ENCODE peak calls at places on chromosomes 3 and 15, in seven cellular contexts. B, L, S, C, V, A and G are unnamed samples.

GRCh38 chr15:85380860-85381535 is 595 bp downstream of the AKAP13 start:
- DNase-seq in A (peak), S (peak), L (peak), C (peak), B (no peak), V (peak), G (peak)

GRCh38 chr3:65996605-65997004 is 42.1 kb downstream of the MAGI1 start:
- DNase-seq in S (no peak), C (no peak), B (no peak), V (no peak), L (no peak), A (no peak), G (no peak)

GRCh38 chr3:30548605-30549004 is 57.8 kb upstream of the TGFBR2 start:
- DNase-seq in B (no peak), L (no peak), C (no peak), V (no peak), S (no peak), A (no peak), G (no peak)

GRCh38 chr3:194315965-194316361 is 35.2 kb downstream of the CPN2 start:
- DNase-seq in L (no peak), A (no peak), B (no peak), C (no peak), S (no peak), V (no peak), G (no peak)

GRCh38 chr3:79038636-79039035 is 729.2 kb downstream of the ROBO1 start:
- DNase-seq in A (no peak), C (no peak), B (no peak), L (no peak), V (no peak), S (no peak), G (peak)

GRCh38 chr3:153756816-153757215 is 364.4 kb upstream of the ARHGEF26 start:
- DNase-seq in C (no peak), S (peak), V (no peak), B (no peak), L (no peak), A (no peak), G (peak)

GRCh38 chr3:152222327-152222726 is 46.4 kb upstream of the MBNL1 start:
- DNase-seq in L (no peak), V (no peak), C (no peak), B (no peak), A (no peak), S (peak), G (peak)

GRCh38 chr3:141421639-141422319 is 53.5 kb downstream of the ZBTB38 start:
- DNase-seq in A (no peak), V (no peak), L (no peak), S (peak), C (no peak), B (no peak), G (peak)

GRCh38 chr15:81612631-81613030 is 238.6 kb upstream of the TMC3 start:
- DNase-seq in A (no peak), B (no peak), V (no peak), C (no peak), S (no peak), L (no peak), G (no peak)

GRCh38 chr3:29513236-29513635 is 232.4 kb downstream of the RBMS3 start:
- DNase-seq in L (no peak), S (peak), B (no peak), C (no peak), A (no peak), V (peak), G (no peak)

GRCh38 chr3:42745776-42746454 is 27.1 kb downstream of the CCDC13 start:
- DNase-seq in A (no peak), V (no peak), L (no peak), B (no peak), S (no peak), C (no peak), G (no peak)

GRCh38 chr15:24848050-24848449 is 106.7 kb upstream of the SNRPN start:
- DNase-seq in L (no peak), B (peak), V (peak), S (peak), C (no peak), A (no peak), G (peak)

GRCh38 chr3:81048058-81048665 is 713.3 kb downstream of the GBE1 start:
- DNase-seq in A (no peak), C (no peak), V (no peak), L (no peak), B (no peak), S (no peak), G (no peak)

GRCh38 chr3:79111375-79112052 is 656.3 kb downstream of the ROBO1 start:
- DNase-seq in A (no peak), S (peak), C (no peak), B (no peak), V (no peak), L (no peak), G (no peak)

GRCh38 chr3:169869484-169870304 is at the start of gene LRRC31:
- DNase-seq in A (no peak), B (no peak), C (no peak), L (no peak), S (no peak), V (no peak), G (no peak)

GRCh38 chr3:171849632-171850323 is 6.6 kb downstream of the TMEM212 start:
- DNase-seq in A (no peak), V (no peak), L (no peak), S (no peak), C (no peak), B (no peak), G (no peak)

GRCh38 chr15:88257311-88257901 is 867 bp upstream of the NTRK3 start:
- DNase-seq in C (no peak), V (no peak), L (no peak), B (no peak), S (peak), A (no peak), G (no peak)

GRCh38 chr3:150132101-150132749 is 161.5 kb upstream of the PFN2 start:
- DNase-seq in S (no peak), B (no peak), V (no peak), L (no peak), A (no peak), C (no peak), G (peak)

GRCh38 chr3:99625237-99625622 is 13.2 kb upstream of the COL8A1 start:
- DNase-seq in V (no peak), A (no peak), S (no peak), C (no peak), L (no peak), B (no peak), G (peak)

GRCh38 chr3:133840055-133840737 is 34.6 kb downstream of the SRPRB start:
- DNase-seq in A (no peak), V (no peak), L (no peak), C (no peak), B (no peak), S (no peak), G (no peak)

GRCh38 chr3:45145681-45146614 is at the start of gene CDCP1:
- DNase-seq in C (no peak), V (no peak), B (peak), L (peak), A (no peak), S (peak), G (no peak)

GRCh38 chr3:78613366-78614008 is 1154.3 kb downstream of the ROBO1 start:
- DNase-seq in C (no peak), L (no peak), A (no peak), S (no peak), V (no peak), B (no peak), G (no peak)

GRCh38 chr15:52256366-52256765 is 39.2 kb downstream of the MYO5C start:
- DNase-seq in A (no peak), L (peak), B (peak), S (peak), V (peak), C (peak), G (peak)

GRCh38 chr3:35042210-35042960 is 596.9 kb upstream of the ARPP21 start:
- DNase-seq in A (no peak), L (peak), B (no peak), V (no peak), C (no peak), S (no peak), G (no peak)

GRCh38 chr15:83106994-83107840 is at the start of gene TM6SF1:
- DNase-seq in C (peak), B (no peak), S (peak), V (peak), A (no peak), L (no peak), G (no peak)

GRCh38 chr3:177932750-177933660 is 603.2 kb upstream of the KCNMB2 start:
- DNase-seq in C (no peak), B (no peak), L (no peak), A (no peak), V (no peak), S (peak), G (no peak)

GRCh38 chr3:24129549-24129948 is 184.5 kb downstream of the NR1D2 start:
- DNase-seq in A (no peak), B (no peak), C (no peak), V (no peak), S (no peak), L (no peak), G (no peak)

GRCh38 chr3:171526869-171527268 is 66.7 kb upstream of the TNIK start:
- DNase-seq in B (no peak), V (no peak), L (no peak), S (peak), C (no peak), A (no peak), G (peak)

GRCh38 chr15:48928877-48929538 is 34.7 kb downstream of the SHC4 start:
- DNase-seq in S (no peak), A (no peak), B (no peak), C (no peak), L (no peak), V (no peak), G (no peak)

GRCh38 chr3:64316971-64317370 is 91.7 kb upstream of the PRICKLE2 start:
- DNase-seq in L (no peak), S (no peak), B (no peak), C (no peak), A (no peak), V (no peak), G (peak)

GRCh38 chr3:4509983-4510755 is 17.0 kb downstream of the ITPR1 start:
- DNase-seq in C (no peak), V (no peak), S (no peak), L (no peak), B (no peak), A (no peak), G (no peak)

GRCh38 chr3:98188553-98188952 is 22.1 kb downstream of the OR5H15 start:
- DNase-seq in L (no peak), V (no peak), A (no peak), S (peak), B (no peak), C (no peak), G (peak)

GRCh38 chr3:126523745-126524428 is at the start of gene CHST13:
- DNase-seq in B (peak), A (no peak), S (peak), V (no peak), L (peak), C (no peak), G (peak)

GRCh38 chr15:100601158-100601557 is 826 bp downstream of the LINS1 start:
- DNase-seq in A (no peak), B (no peak), L (no peak), S (no peak), C (no peak), V (no peak), G (peak)

GRCh38 chr15:66472176-66472999 is 25.2 kb downstream of the SNAPC5 start:
- DNase-seq in A (no peak), S (peak), L (peak), B (no peak), C (no peak), V (no peak), G (no peak)

GRCh38 chr15:90839187-90840071 is 29.0 kb upstream of the FURIN start:
- DNase-seq in L (peak), C (no peak), V (no peak), B (no peak), S (no peak), A (no peak), G (no peak)

GRCh38 chr3:50503504-50503903 is at the start of gene CACNA2D2:
- DNase-seq in C (peak), B (peak), V (peak), L (peak), A (no peak), S (peak), G (no peak)